ENCODE peak calls at places on chromosomes 1 and 21, in seven cellular contexts. N is esophagus squamous epithelium, I is astrocyte, Y is DND-41, V is thoracic aorta, B is A549, E is sigmoid colon. H is an unnamed sample.

GRCh38 chr1:89607156-89607555 is 25.8 kb upstream of the LRRC8C start:
- DNase-seq in N (no peak), I (no peak), Y (no peak), V (no peak), B (no peak), E (no peak), H (no peak)

GRCh38 chr1:3290915-3291314 is 163.6 kb upstream of the ARHGEF16 start:
- DNase-seq in N (no peak), I (no peak), Y (no peak), V (no peak), B (peak; percentile 31), E (no peak), H (no peak)

GRCh38 chr1:235503333-235504121 is 725 bp downstream of the B3GALNT2 start:
- DNase-seq in N (no peak), I (peak; percentile 39), Y (no peak), V (peak; percentile 7), B (peak; percentile 54), E (peak; percentile 77), H (peak; percentile 42)

GRCh38 chr1:101741910-101742309 is 254.8 kb downstream of the OLFM3 start:
- DNase-seq in N (no peak), I (no peak), Y (no peak), V (no peak), B (no peak), E (no peak), H (no peak)

GRCh38 chr1:192831706-192832355 is 23.0 kb downstream of the RGS2 start:
- DNase-seq in N (no peak), I (peak; percentile 79), Y (no peak), V (no peak), B (no peak), E (no peak), H (no peak)

GRCh38 chr1:233238884-233239432 is 56.6 kb downstream of the PCNX2 start:
- DNase-seq in N (no peak), I (no peak), Y (no peak), V (no peak), B (peak; percentile 29), E (no peak), H (no peak)

GRCh38 chr1:66303646-66304045 is 230.3 kb upstream of the SGIP1 start:
- DNase-seq in N (no peak), I (no peak), Y (no peak), V (no peak), B (no peak), E (no peak), H (no peak)

GRCh38 chr1:93061895-93062792 is 16.9 kb upstream of the MTF2 start:
- DNase-seq in N (no peak), I (peak; percentile 18), Y (peak; percentile 81), V (no peak), B (peak; percentile 32), E (no peak), H (no peak)

GRCh38 chr1:182185822-182186756 is 124.6 kb upstream of the ZNF648 start:
- DNase-seq in N (no peak), I (peak; percentile 96), Y (no peak), V (no peak), B (peak; percentile 54), E (no peak), H (peak; percentile 97)

GRCh38 chr1:111658622-111659021 is 39.0 kb downstream of the RAP1A start:
- DNase-seq in N (no peak), I (no peak), Y (no peak), V (no peak), B (no peak), E (no peak), H (no peak)
- H3K4me1 ChIP-seq in N (peaks cover 12% of the 10 kb centered on the region), I (no peaks in the 10 kb centered on the region), Y (peaks cover 30% of the 10 kb centered on the region), V (peaks cover 46% of the 10 kb centered on the region), B (peaks cover 8% of the 10 kb centered on the region), E (peaks cover 51% of the 10 kb centered on the region), H (no peaks in the 10 kb centered on the region)

GRCh38 chr21:25999935-26000582 is 170.5 kb downstream of the APP start:
- DNase-seq in N (no peak), I (no peak), Y (no peak), V (no peak), B (no peak), E (no peak), H (no peak)

GRCh38 chr21:25997788-25998611 is 172.6 kb downstream of the APP start:
- DNase-seq in N (no peak), I (no peak), Y (no peak), V (no peak), B (no peak), E (no peak), H (peak; percentile 13)

GRCh38 chr21:26005464-26005863 is 165.1 kb downstream of the APP start:
- DNase-seq in N (no peak), I (no peak), Y (no peak), V (no peak), B (no peak), E (no peak), H (no peak)

GRCh38 chr21:26003428-26003827 is 167.1 kb downstream of the APP start:
- DNase-seq in N (no peak), I (no peak), Y (no peak), V (no peak), B (no peak), E (no peak), H (no peak)

GRCh38 chr21:26001356-26001755 is 169.2 kb downstream of the APP start:
- DNase-seq in N (no peak), I (no peak), Y (no peak), V (no peak), B (no peak), E (no peak), H (no peak)
- TF ChIP-seq CTCF in N (no peak), I (no peak), Y (no peak), V (no peak), B (no peak), E (no peak), H (no peak)

GRCh38 chr1:32106663-32107273 is 1.1 kb upstream of the KPNA6 start:
- DNase-seq in N (no peak), I (no peak), Y (no peak), V (no peak), B (no peak), E (no peak), H (no peak)
- H3K4me1 ChIP-seq in N (peaks cover 24% of the 10 kb centered on the region), I (peaks cover 6% of the 10 kb centered on the region), Y (peaks cover 34% of the 10 kb centered on the region), V (peaks cover 35% of the 10 kb centered on the region), B (peaks cover 7% of the 10 kb centered on the region), E (peaks cover 36% of the 10 kb centered on the region), H (peaks cover under 1% of the 10 kb centered on the region)

GRCh38 chr1:2093055-2093454 is 42.8 kb downstream of the PRKCZ start:
- DNase-seq in N (no peak), I (no peak), Y (no peak), V (no peak), B (no peak), E (no peak), H (no peak)

GRCh38 chr1:2093636-2094035 is 43.4 kb downstream of the PRKCZ start:
- DNase-seq in N (no peak), I (no peak), Y (no peak), V (no peak), B (no peak), E (no peak), H (no peak)

GRCh38 chr1:2090216-2090890 is 40.1 kb downstream of the PRKCZ start:
- DNase-seq in N (no peak), I (no peak), Y (no peak), V (no peak), B (no peak), E (no peak), H (no peak)

GRCh38 chr1:2089051-2089450 is 38.8 kb downstream of the PRKCZ start:
- DNase-seq in N (no peak), I (no peak), Y (no peak), V (no peak), B (no peak), E (no peak), H (no peak)

DNA sequence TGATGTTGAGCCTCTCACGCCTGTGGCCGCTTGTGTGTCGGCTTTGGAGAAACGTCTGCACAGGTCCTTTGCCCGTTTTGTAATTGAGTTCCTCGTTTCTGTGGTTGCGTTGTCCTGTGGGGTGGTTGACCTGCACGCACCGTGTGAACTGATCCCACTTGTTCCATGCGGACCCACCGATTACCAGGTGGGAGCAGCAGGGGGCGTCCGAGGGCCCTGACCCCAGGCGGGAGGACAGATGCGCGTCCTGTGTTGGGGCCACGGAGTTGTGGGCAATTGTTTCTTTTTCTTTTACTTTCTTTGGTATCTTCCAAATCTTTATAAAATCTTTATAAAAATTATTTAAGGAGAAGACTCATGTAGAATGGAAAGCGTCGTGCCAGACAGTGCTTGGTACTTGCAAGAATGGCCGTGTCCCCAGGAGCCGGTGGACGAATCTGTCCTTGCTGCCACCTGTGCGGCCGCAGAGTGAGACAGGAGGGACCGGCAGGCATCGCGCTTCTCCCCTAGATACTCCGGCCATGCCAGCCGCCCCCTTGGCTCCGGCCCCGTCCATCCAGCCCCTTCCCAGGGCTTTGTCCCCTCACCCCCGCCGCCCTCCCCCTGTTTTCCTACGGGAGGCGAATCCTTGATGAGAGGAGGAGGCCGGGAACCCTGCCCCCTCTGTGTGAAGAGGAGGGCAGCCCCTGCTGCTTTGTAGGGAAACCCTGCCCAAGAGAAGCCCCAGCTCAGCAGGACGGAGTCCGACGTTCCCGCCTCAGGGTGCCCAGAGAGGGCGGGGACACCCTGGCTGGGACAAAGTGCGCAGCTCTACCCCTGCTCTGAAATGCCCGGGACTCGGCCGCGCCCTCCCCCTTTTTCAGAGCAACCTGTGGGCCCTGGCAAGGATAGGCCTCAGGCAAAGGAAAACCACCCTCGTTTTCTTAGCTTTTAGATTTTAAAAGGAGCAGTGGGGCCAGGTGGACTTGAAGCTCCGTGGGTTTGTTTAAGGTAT is 41.7 kb downstream of the PRKCZ start:
- DNase-seq in N (no peak), I (no peak), Y (peak; percentile 25), V (no peak), B (peak; percentile 9), E (no peak), H (no peak)
- TF ChIP-seq CTCF in N (peak; percentile 8), I (peak; percentile 51), Y (peak; percentile 58), V (peak; percentile 32), B (no peak), E (peak; percentile 31), H (peak; percentile 50)

H was measured in foreskin keratinocyte.